ENCODE peak calls at places on chromosomes 4 and X, in five cellular contexts. X, U, N, P and L are unnamed samples.

GRCh38 chrX:17375631-17376380 is 806 bp downstream of the NHS start:
- DNase-seq in X (no peak), U (peak; percentile 46), N (peak; percentile 43), P (peak; percentile 22), L (peak; percentile 43)

GRCh38 chrX:136783159-136783558 is 2.4 kb upstream of the ARHGEF6 start:
- DNase-seq in X (peak; percentile 95), U (no peak), N (no peak), P (no peak), L (peak; percentile 92)

GRCh38 chrX:151801980-151802379 is 67.4 kb downstream of the CNGA2 start:
- DNase-seq in X (peak; percentile 39), U (no peak), N (no peak), P (no peak), L (no peak)

GRCh38 chr4:55363618-55364420 is 17.8 kb downstream of the SRD5A3 start:
- DNase-seq in X (no peak), U (no peak), N (no peak), P (no peak), L (no peak)

GRCh38 chr4:113052379-113052951 is 3.0 kb downstream of the ANK2 start:
- DNase-seq in X (no peak), U (no peak), N (peak; percentile 91), P (peak; percentile 11), L (peak; percentile 59)

GRCh38 chr4:86557526-86557925 is 36.6 kb upstream of the PTPN13 start:
- DNase-seq in X (no peak), U (no peak), N (peak; percentile 9), P (peak; percentile 5), L (peak; percentile 34)

GRCh38 chr4:55903577-55903976 is 45.2 kb upstream of the CEP135 start:
- DNase-seq in X (no peak), U (no peak), N (no peak), P (no peak), L (no peak)

GRCh38 chrX:124725467-124725866 is 379.1 kb downstream of the SH2D1A start:
- DNase-seq in X (no peak), U (no peak), N (no peak), P (no peak), L (no peak)

GRCh38 chrX:30488092-30488491 is 89.5 kb downstream of the TASL start:
- DNase-seq in X (no peak), U (peak; percentile 15), N (no peak), P (peak; percentile 1), L (peak; percentile 43)

GRCh38 chr4:124061413-124061812 is 651.1 kb downstream of the ANKRD50 start:
- DNase-seq in X (no peak), U (no peak), N (peak; percentile 86), P (peak; percentile 44), L (peak; percentile 15)

GRCh38 chrX:3449287-3449686 is 102.8 kb upstream of the MXRA5 start:
- DNase-seq in X (no peak), U (no peak), N (peak; percentile 12), P (no peak), L (no peak)

GRCh38 chrX:111168314-111168713 is 72.3 kb downstream of the PAK3 start:
- DNase-seq in X (no peak), U (peak; percentile 33), N (peak; percentile 10), P (peak; percentile 0), L (peak; percentile 10)

GRCh38 chrX:102745513-102746133 is 25.1 kb downstream of the GPRASP3 start:
- DNase-seq in X (no peak), U (peak; percentile 44), N (no peak), P (no peak), L (no peak)

GRCh38 chr4:136002316-136002715 is 1530.0 kb downstream of the PCDH18 start:
- DNase-seq in X (no peak), U (no peak), N (no peak), P (no peak), L (peak; percentile 42)

GRCh38 chr4:23369331-23369730 is 520.5 kb downstream of the PPARGC1A start:
- DNase-seq in X (no peak), U (no peak), N (no peak), P (no peak), L (no peak)

GRCh38 chrX:153642313-153642654 is 4.7 kb upstream of the DUSP9 start:
- DNase-seq in X (no peak), U (peak; percentile 39), N (no peak), P (no peak), L (no peak)

GRCh38 chr4:180721356-180721755 is 1521.8 kb upstream of the TENM3 start:
- DNase-seq in X (no peak), U (no peak), N (no peak), P (no peak), L (no peak)

DNA sequence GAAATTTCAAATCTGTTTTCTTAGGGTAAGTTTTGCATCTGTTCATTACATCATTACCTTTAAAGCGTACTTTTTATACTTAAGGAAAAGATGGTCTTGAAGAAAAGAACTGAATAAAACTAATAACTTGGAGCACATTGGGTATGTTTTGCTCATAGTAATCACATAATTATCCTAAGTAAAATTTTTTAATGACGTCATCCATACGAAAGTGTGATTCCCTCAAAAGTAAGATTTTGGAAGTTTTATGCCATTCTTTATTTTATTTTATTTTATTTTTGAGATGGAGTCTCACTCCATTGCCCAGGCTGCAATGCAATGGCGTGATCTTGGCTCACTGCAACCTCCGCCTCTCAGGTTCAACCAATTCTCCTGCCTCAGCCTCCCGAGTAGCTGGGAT is 1516.6 kb upstream of the TENM3 start:
- DNase-seq in X (no peak), U (no peak), N (no peak), P (no peak), L (no peak)
- H2AFZ ChIP-seq in X (no peak overlapping the region), U (no peak overlapping the region), N (no peak overlapping the region), P (no peak overlapping the region), L (no peak overlapping the region)

GRCh38 chrX:101410461-101410860 is 2.4 kb downstream of the HNRNPH2 start:
- DNase-seq in X (no peak), U (no peak), N (peak; percentile 18), P (no peak), L (no peak)

GRCh38 chrX:101408530-101408836 is 461 bp downstream of the HNRNPH2 start:
- DNase-seq in X (no peak), U (no peak), N (no peak), P (no peak), L (no peak)

GRCh38 chrX:101407748-101408529 is at the start of the genes GLA and HNRNPH2:
- DNase-seq in X (peak; percentile 99), U (peak; percentile 95), N (peak; percentile 98), P (peak; percentile 99), L (peak; percentile 98)

GRCh38 chrX:101409043-101409442 is 1.0 kb downstream of the HNRNPH2 start:
- DNase-seq in X (no peak), U (peak; percentile 17), N (no peak), P (no peak), L (no peak)

DNA sequence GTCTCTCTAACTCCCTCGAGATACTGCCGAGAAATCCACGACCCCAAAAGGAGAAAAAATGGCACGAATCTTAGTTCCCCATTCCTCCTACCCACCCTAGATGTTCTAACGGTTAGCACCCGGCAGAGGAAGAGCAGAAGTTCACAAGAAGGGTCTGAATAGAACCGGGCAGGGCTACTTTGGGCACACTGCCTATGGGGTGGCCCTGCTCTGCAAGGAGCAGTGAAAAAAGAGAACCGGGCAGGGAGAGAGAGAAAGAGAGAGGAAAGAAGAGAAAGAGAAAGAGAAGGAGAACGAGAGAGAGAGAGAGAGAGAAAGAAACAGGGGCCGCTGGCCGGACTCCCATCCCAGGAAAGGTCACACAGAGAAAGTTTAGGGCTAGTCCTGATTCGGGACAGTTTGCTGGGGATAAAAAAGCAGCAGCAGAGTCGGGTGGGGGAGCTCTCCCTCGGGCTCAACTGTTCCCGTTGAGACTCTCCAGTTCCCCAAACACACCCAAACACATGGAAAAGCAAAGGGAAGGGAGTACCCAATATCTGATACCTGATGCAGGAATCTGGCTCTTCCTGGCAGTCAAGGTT is 468 bp downstream of the GLA start:
- DNase-seq in X (no peak), U (no peak), N (no peak), P (no peak), L (no peak)
- H2AFZ ChIP-seq in X (peak overlapping the region; percentile 75), U (peak overlapping the region; percentile 53), N (peak overlapping the region; percentile 66), P (peak overlapping the region; percentile 93), L (peak overlapping the region; percentile 73)

DNA sequence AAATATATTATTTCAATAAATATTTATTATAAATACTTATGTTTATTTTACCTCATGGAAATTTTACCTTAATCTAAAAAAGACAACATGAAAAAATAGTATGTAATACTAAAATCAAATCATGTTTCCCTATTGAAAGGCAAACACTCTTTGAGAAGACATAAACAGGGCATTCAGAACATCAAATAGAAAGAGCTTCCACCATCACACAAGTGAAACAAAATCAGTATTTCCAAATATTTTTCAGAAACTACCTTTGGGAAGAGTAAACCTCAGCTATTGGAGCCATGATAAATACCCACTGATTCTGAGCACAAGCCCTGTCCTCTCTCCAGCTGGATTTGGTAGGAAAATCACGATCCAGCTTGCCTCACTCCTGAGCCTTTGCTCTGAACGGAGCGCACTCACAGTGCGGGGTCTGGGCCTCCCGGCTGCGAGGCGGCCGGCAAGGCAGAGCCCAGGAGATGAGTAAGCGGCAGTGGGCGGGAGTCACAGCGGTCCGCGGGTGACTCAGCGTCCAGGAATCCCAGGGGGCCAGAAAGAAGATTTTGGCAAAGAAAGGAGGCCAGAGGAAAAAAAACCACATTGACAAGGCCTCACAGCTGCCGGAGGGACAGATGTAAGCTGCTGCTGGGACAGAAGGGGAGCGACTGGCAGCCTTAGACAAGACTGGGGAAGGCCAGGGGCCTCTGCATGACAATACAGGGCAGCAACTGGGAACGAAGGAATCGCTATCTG is 14.7 kb upstream of the ANXA5 start:
- DNase-seq in X (peak; percentile 86), U (peak; percentile 92), N (peak; percentile 97), P (peak; percentile 97), L (peak; percentile 93)
- H2AFZ ChIP-seq in X (peak overlapping the region; percentile 93), U (peak overlapping the region; percentile 52), N (peak overlapping the region; percentile 68), P (peak overlapping the region; percentile 78), L (peak overlapping the region; percentile 82)

GRCh38 chr4:26298198-26298950 is 22.4 kb upstream of the RBPJ start:
- DNase-seq in X (no peak), U (no peak), N (peak; percentile 75), P (peak; percentile 83), L (peak; percentile 71)

GRCh38 chr4:26302390-26302897 is 18.4 kb upstream of the RBPJ start:
- DNase-seq in X (no peak), U (no peak), N (no peak), P (no peak), L (no peak)

GRCh38 chr4:26303008-26303407 is 17.8 kb upstream of the RBPJ start:
- DNase-seq in X (no peak), U (no peak), N (no peak), P (no peak), L (no peak)

GRCh38 chr4:26299254-26299882 is 21.4 kb upstream of the RBPJ start:
- DNase-seq in X (no peak), U (no peak), N (no peak), P (no peak), L (no peak)

DNA sequence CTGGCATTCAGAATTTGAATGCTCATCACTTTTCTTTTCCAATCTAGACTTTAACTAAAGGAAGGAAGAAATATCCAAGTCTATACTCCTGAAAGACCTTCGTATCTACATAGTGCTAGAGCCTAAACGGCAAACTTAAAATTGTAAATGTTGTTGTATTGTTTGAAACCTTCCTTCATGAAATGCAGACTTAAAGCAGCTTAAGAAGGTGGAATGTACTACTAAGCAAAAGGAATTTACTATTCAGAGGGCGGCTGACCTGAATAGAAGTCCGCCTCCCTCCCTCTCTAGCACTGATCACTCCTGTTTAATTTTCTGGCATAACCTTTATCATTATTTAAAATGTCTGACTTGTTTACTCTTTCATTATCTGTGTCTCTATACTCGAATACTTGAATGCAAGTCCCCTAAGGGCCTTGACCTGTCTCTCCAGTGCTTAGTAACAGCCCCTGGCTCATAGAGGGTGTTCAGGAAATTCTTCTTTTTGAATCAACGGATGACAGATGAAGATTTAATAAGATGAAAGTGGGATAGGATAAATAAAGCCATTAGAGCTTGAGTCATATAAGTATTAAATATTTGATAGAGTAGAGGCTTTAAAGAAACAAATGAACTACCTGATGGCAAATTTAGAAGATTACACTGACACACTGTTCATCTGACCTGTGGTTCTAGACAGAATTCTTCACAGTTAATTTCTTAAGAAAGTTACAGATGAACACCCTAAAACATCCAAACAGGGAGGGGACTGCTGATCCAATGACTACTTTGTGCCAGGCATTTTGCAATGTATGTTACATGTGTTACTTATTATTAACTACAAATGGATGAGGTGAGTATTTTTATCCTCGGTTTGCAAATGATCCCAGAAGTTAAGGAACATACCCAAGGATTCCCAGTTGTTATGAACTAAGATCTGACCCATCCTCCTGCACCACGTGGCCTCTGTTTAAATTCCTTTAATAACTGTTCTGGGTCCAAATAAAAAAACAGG is 20.2 kb upstream of the RBPJ start:
- DNase-seq in X (no peak), U (no peak), N (peak; percentile 40), P (no peak), L (peak; percentile 46)
- H2AFZ ChIP-seq in X (no peak overlapping the region), U (peak overlapping the region; percentile 19), N (no peak overlapping the region), P (no peak overlapping the region), L (peak overlapping the region; percentile 60)